ENCODE peak calls at places on chromosome 18, in four cellular contexts. Z is GM12878, J is K562, L is HepG2. V is an unnamed sample.

GRCh38 chr18:8771930-8772329 is 66.6 kb downstream of the MTCL1 start:
- DNase-seq in Z (no peak), J (peak), L (no peak), V (no peak)

GRCh38 chr18:59917422-59917821 is 17.6 kb downstream of the PMAIP1 start:
- DNase-seq in Z (no peak), J (peak), L (no peak), V (peak)

GRCh38 chr18:59383831-59384230 is 24.8 kb upstream of the LMAN1 start:
- DNase-seq in Z (no peak), J (no peak), L (no peak), V (no peak)

GRCh38 chr18:29892960-29893558 is 1149.5 kb downstream of the DSC3 start:
- DNase-seq in Z (no peak), J (peak), L (no peak), V (no peak)

GRCh38 chr18:75207298-75208054 is 1.5 kb downstream of the PTGR3 start:
- DNase-seq in Z (no peak), J (peak), L (peak), V (no peak)

GRCh38 chr18:74190086-74190485 is 41.8 kb downstream of the TIMM21 start:
- DNase-seq in Z (no peak), J (no peak), L (no peak), V (no peak)

GRCh38 chr18:22709288-22710060 is 223.7 kb upstream of the RBBP8 start:
- DNase-seq in Z (no peak), J (no peak), L (no peak), V (no peak)

GRCh38 chr18:10659594-10659993 is 133.8 kb downstream of the NAPG start:
- DNase-seq in Z (no peak), J (no peak), L (no peak), V (no peak)

GRCh38 chr18:26703170-26703933 is 155.0 kb upstream of the KCTD1 start:
- DNase-seq in Z (no peak), J (peak), L (no peak), V (peak)

GRCh38 chr18:77177009-77177408 is 44.4 kb upstream of the MBP start:
- DNase-seq in Z (no peak), J (no peak), L (no peak), V (peak)

GRCh38 chr18:9868857-9869712 is 16.7 kb upstream of the TXNDC2 start:
- DNase-seq in Z (no peak), J (peak), L (no peak), V (no peak)

GRCh38 chr18:59690216-59691045 is 6.8 kb downstream of the CCBE1 start:
- DNase-seq in Z (no peak), J (no peak), L (no peak), V (no peak)

GRCh38 chr18:58980991-58981390 is 116.3 kb downstream of the ZNF532 start:
- DNase-seq in Z (no peak), J (no peak), L (no peak), V (no peak)

GRCh38 chr18:48540329-48541025 is 1.6 kb downstream of the CTIF start:
- DNase-seq in Z (no peak), J (peak), L (peak), V (peak)

GRCh38 chr18:68299906-68300305 is 415.0 kb downstream of the TMX3 start:
- DNase-seq in Z (no peak), J (no peak), L (no peak), V (no peak)

GRCh38 chr18:34592961-34593382 is 117.1 kb upstream of the DTNA start:
- DNase-seq in Z (no peak), J (no peak), L (no peak), V (no peak)

GRCh38 chr18:76518543-76519155 is 23.6 kb upstream of the ZNF516 start:
- DNase-seq in Z (no peak), J (no peak), L (no peak), V (no peak)

GRCh38 chr18:11272516-11272915 is 123.1 kb upstream of the PIEZO2 start:
- DNase-seq in Z (no peak), J (no peak), L (no peak), V (no peak)

GRCh38 chr18:56459451-56459777 is 179.0 kb downstream of the TXNL1 start:
- DNase-seq in Z (no peak), J (no peak), L (no peak), V (no peak)

GRCh38 chr18:13893418-13893760 is 21.9 kb downstream of the MC2R start:
- DNase-seq in Z (peak), J (no peak), L (no peak), V (no peak)

GRCh38 chr18:63707816-63708215 is 5.1 kb downstream of the SERPINB11 start:
- DNase-seq in Z (no peak), J (no peak), L (no peak), V (no peak)

GRCh38 chr18:63702660-63703059 is at the start of gene SERPINB11:
- DNase-seq in Z (no peak), J (no peak), L (no peak), V (no peak)

GRCh38 chr18:63705401-63705800 is 2.6 kb downstream of the SERPINB11 start:
- DNase-seq in Z (no peak), J (no peak), L (no peak), V (no peak)

GRCh38 chr18:63708650-63709049 is 5.9 kb downstream of the SERPINB11 start:
- DNase-seq in Z (no peak), J (no peak), L (no peak), V (no peak)
- TF ChIP-seq CHD4 in Z (no peak), J (no peak), L (no peak), V (no peak)

DNA sequence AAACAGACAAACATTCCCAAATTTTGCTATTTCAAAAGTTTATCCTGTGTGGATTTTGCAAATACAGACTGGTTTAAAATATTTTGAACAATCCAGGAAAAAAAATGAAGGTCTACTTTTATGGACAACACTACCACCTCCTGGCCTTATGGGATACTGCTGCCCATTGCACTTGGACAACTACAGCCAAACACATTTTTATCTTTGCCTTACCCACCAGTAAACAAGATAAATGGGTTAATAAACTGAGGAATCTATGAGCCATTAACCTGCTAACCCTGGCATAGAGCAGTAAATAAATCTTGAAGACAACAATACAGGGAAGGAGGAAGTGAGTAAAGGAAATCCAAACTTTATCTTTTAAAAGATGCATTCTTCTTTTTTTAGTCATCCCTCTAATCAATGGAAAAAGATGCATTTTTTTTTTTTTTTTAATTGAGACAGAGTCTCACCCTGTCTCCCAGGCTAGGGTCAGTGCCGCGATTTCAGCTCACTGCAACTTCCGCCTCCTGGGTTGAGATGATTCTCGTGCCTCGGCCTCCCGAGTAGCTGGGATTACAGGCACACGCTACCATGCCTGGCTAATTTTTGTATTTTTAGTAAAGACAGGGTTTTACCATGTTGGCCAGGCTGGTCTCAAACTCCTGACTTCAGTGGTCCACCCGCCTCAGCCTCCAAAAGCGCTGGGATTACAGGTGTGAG is 2.1 kb upstream of the SPIRE1 start:
- DNase-seq in Z (no peak), J (peak), L (peak), V (peak)
- TF ChIP-seq CHD4 in Z (no peak), J (no peak), L (no peak), V (no peak)

DNA sequence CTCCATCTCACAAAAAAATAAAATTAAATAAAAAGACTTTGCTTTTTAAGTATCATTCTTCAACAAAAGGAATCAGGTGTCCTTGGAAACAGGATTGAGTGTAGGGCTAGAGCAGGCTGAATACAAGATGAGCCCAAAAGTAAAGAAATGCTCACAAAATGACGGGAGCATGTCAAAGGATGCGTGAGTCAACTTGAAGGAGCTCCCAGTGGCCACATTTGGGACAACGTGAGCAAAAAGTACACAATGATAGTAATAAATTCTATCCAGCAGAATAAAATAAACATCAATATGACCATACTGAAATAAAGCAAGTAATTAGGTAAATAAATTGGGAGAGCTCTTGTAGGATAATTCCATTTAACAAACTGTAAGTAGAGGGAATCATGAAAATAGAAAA is 220.7 kb downstream of the PHLPP1 start:
- DNase-seq in Z (no peak), J (peak), L (no peak), V (no peak)
- TF ChIP-seq CHD4 in Z (no peak), J (no peak), L (no peak), V (no peak)

DNA sequence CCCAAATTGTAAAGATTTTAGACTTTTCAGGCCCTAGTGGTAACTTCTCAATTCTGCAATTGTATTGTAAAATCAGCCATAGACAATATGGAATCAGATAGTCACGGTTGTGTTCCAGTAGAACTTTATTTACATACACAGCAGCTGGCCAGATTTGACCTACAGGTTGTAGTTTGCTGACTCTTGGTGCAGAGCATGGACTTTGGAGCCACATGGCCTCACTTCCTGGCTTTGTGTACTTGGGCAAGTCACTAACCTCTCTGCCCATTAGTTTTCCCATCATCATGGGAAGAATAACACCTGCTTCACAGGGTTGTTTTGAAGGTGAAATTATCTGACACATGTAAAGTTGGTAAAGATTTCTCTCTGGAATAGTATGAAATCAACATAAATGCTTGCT is 147.6 kb downstream of the TMEM200C start:
- DNase-seq in Z (no peak), J (no peak), L (peak), V (no peak)
- TF ChIP-seq CHD4 in Z (no peak), J (no peak), L (peak), V (no peak)

GRCh38 chr18:49839012-49839411 is 25.7 kb upstream of the ACAA2 start:
- DNase-seq in Z (no peak), J (no peak), L (no peak), V (peak)

GRCh38 chr18:49843778-49844625 is 30.7 kb upstream of the ACAA2 start:
- DNase-seq in Z (no peak), J (no peak), L (no peak), V (no peak)

GRCh38 chr18:49842656-49843055 is 29.3 kb upstream of the ACAA2 start:
- DNase-seq in Z (no peak), J (no peak), L (no peak), V (no peak)

GRCh38 chr18:49843131-49843530 is 29.8 kb upstream of the ACAA2 start:
- DNase-seq in Z (no peak), J (no peak), L (no peak), V (no peak)

GRCh38 chr18:49841236-49842217 is 28.2 kb upstream of the ACAA2 start:
- DNase-seq in Z (no peak), J (no peak), L (no peak), V (no peak)
- TF ChIP-seq CHD4 in Z (no peak), J (no peak), L (no peak), V (no peak)

GRCh38 chr18:63293930-63294329 is 25.6 kb downstream of the BCL2 start:
- DNase-seq in Z (no peak), J (no peak), L (no peak), V (no peak)

GRCh38 chr18:63286926-63287325 is 32.6 kb downstream of the BCL2 start:
- DNase-seq in Z (no peak), J (no peak), L (no peak), V (no peak)

GRCh38 chr18:63292844-63293683 is 26.5 kb downstream of the BCL2 start:
- DNase-seq in Z (no peak), J (no peak), L (no peak), V (no peak)

GRCh38 chr18:63291278-63291677 is 28.3 kb downstream of the BCL2 start:
- DNase-seq in Z (no peak), J (no peak), L (no peak), V (no peak)

DNA sequence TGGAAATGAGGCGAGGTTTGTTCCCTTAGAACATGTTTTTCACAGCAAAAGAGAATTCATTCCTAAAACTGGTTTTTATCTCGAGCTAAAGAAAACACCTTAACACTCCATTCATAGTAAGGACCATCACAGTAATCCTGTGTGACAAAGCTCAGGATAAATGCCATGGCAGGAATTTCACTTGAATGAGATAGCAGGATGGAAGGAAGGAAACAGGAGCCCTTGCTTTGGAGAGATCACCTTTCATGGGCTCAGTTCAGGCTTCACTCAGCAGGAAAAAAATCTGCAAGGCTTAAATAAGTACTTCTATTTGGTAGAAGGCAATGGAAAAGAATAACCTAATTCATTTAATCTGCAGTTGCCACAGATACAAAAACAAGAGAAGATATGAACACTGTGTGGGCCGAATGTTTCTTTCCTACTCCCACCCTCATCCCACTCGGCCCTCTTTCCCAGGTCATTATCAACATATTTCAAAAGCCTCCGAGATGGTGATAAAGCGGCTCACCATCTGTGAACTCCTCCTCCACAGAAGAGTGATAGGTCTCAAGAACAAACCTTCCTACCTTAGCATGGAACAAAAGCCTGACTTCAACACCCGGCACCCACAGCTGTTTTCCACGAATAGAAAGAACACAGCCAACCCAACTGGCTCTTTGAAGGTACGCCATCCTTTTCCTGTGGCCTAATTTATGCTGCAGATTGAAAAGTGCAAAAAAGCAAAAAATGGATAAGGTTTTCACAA is 28.9 kb downstream of the BCL2 start:
- DNase-seq in Z (no peak), J (no peak), L (no peak), V (no peak)
- TF ChIP-seq CHD4 in Z (no peak), J (no peak), L (no peak), V (no peak)

GRCh38 chr18:42635378-42636048 is 480.0 kb downstream of the RIT2 start:
- DNase-seq in Z (no peak), J (no peak), L (no peak), V (peak)
- TF ChIP-seq CHD4 in Z (no peak), J (no peak), L (no peak), V (no peak)

GRCh38 chr18:70411886-70412443 is 123.1 kb downstream of the SOCS6 start:
- DNase-seq in Z (no peak), J (no peak), L (no peak), V (no peak)
- TF ChIP-seq CHD4 in Z (no peak), J (no peak), L (no peak), V (no peak)

GRCh38 chr18:3453540-3454364 is 3.8 kb downstream of the TGIF1 start:
- DNase-seq in Z (no peak), J (peak), L (peak), V (peak)
- TF ChIP-seq CHD4 in Z (no peak), J (no peak), L (no peak), V (no peak)

V was measured in A549.